ENCODE peak calls at places on chromosomes 5 and 9, in eight cellular contexts. M, Z, E, Y, B, N, C and J are unnamed samples.

GRCh38 chr9:119375892-119376291 is 6.7 kb upstream of the BRINP1 start:
- DNase-seq in E (no peak), B (peak), M (peak), Z (peak), N (peak), C (no peak), Y (no peak), J (no peak)

GRCh38 chr5:82513739-82514138 is 235.6 kb upstream of the RPS23 start:
- DNase-seq in B (no peak), M (no peak), E (no peak), Z (no peak), C (no peak), N (no peak), Y (no peak), J (no peak)

GRCh38 chr5:56026863-56027300 is 32.1 kb upstream of the IL6ST start:
- DNase-seq in M (peak), B (peak), N (no peak), C (no peak), E (no peak), Z (no peak), Y (no peak), J (no peak)

GRCh38 chr5:131671994-131672655 is 37.1 kb upstream of the RAPGEF6 start:
- DNase-seq in B (no peak), Y (no peak), M (peak), N (no peak), E (no peak), C (no peak), Z (no peak), J (no peak)

GRCh38 chr5:33563983-33564908 is 123.5 kb downstream of the TARS1 start:
- DNase-seq in C (no peak), B (no peak), N (no peak), M (peak), Y (no peak), Z (no peak), E (no peak), J (no peak)

GRCh38 chr9:70406446-70406862 is 8.0 kb downstream of the KLF9 start:
- DNase-seq in C (no peak), M (peak), E (no peak), B (no peak), N (no peak), Y (peak), Z (no peak), J (no peak)

GRCh38 chr9:134434896-134435506 is 108.7 kb downstream of the RXRA start:
- DNase-seq in M (peak), C (no peak), Z (no peak), B (peak), E (peak), Y (peak), N (peak), J (peak)

GRCh38 chr5:90484540-90484939 is 9.9 kb downstream of the POLR3G start:
- DNase-seq in Y (no peak), C (no peak), E (no peak), M (peak), B (no peak), Z (no peak), N (no peak), J (no peak)

GRCh38 chr5:128714551-128714950 is 176.5 kb upstream of the FBN2 start:
- DNase-seq in M (no peak), Y (no peak), E (no peak), C (no peak), B (no peak), N (no peak), Z (no peak), J (no peak)